ENCODE peak calls at places on chromosomes 16 and 17, in five cellular contexts. D is GM23338, L is trophoblast cell, G is MM.1S, Q is GM23248. J is an unnamed sample.
A peak's percentile ranks its signal among the peaks of the same experiment; 100 is the strongest.

GRCh38 chr17:61427567-61427966 is 24.7 kb upstream of the TBX4 start:
- DNase-seq in D (no peak), L (no peak), G (no peak), Q (no peak), J (no peak)

GRCh38 chr16:73616186-73616585 is 568.3 kb upstream of the ZFHX3 start:
- DNase-seq in D (peak; percentile 66), L (no peak), G (peak; percentile 22), Q (no peak), J (no peak)

GRCh38 chr17:9644910-9645751 is at the start of gene USP43:
- DNase-seq in D (peak; percentile 79), L (peak; percentile 90), G (no peak), Q (peak; percentile 31), J (no peak)

GRCh38 chr16:58128721-58129096 is 472 bp downstream of the CFAP20 start:
- DNase-seq in D (peak; percentile 55), L (no peak), G (peak; percentile 44), Q (peak; percentile 39), J (no peak)

GRCh38 chr17:30920683-30921543 is 832 bp upstream of the ADAP2 start:
- DNase-seq in D (no peak), L (peak; percentile 99), G (no peak), Q (peak; percentile 14), J (no peak)

GRCh38 chr16:56673916-56674315 is 4.3 kb downstream of the MT1H start:
- DNase-seq in D (peak; percentile 66), L (peak; percentile 65), G (peak; percentile 11), Q (peak; percentile 57), J (no peak)

GRCh38 chr16:85746431-85747227 is 4.3 kb downstream of the C16orf74 start:
- DNase-seq in D (no peak), L (peak; percentile 94), G (no peak), Q (peak; percentile 80), J (peak; percentile 32)

GRCh38 chr17:76812248-76812647 is 56.0 kb upstream of the MGAT5B start:
- DNase-seq in D (no peak), L (no peak), G (no peak), Q (no peak), J (no peak)

GRCh38 chr17:80791758-80792284 is 199.8 kb upstream of the CHMP6 start:
- DNase-seq in D (no peak), L (peak; percentile 53), G (no peak), Q (peak; percentile 97), J (peak; percentile 94)

GRCh38 chr17:80523054-80523744 is 21.4 kb upstream of the RPTOR start:
- DNase-seq in D (no peak), L (no peak), G (no peak), Q (no peak), J (no peak)

GRCh38 chr16:490768-491167 is 36.7 kb upstream of the CAPN15 start:
- DNase-seq in D (no peak), L (no peak), G (no peak), Q (no peak), J (no peak)

GRCh38 chr17:77580956-77581355 is 377.5 kb upstream of the TNRC6C start:
- DNase-seq in D (no peak), L (no peak), G (no peak), Q (no peak), J (no peak)

GRCh38 chr16:89366561-89367537 is 123.5 kb downstream of the ANKRD11 start:
- DNase-seq in D (no peak), L (no peak), G (no peak), Q (no peak), J (no peak)

GRCh38 chr17:7673239-7673638 is 14.1 kb downstream of the TP53 start:
- DNase-seq in D (peak; percentile 85), L (peak; percentile 21), G (peak; percentile 41), Q (no peak), J (no peak)

GRCh38 chr17:77778636-77779524 is 179.6 kb upstream of the TNRC6C start:
- DNase-seq in D (no peak), L (no peak), G (no peak), Q (peak; percentile 21), J (peak; percentile 2)

GRCh38 chr16:70747703-70748631 is 53.0 kb downstream of the VAC14 start:
- DNase-seq in D (no peak), L (peak; percentile 99), G (no peak), Q (no peak), J (peak; percentile 48)

GRCh38 chr17:56436142-56436541 is 157.4 kb upstream of the NOG start:
- DNase-seq in D (no peak), L (peak; percentile 42), G (no peak), Q (no peak), J (no peak)

GRCh38 chr17:82553210-82553930 is 33.8 kb downstream of the FOXK2 start:
- DNase-seq in D (peak; percentile 50), L (no peak), G (no peak), Q (no peak), J (no peak)

GRCh38 chr17:1787301-1787902 is 25.5 kb downstream of the SERPINF1 start:
- DNase-seq in D (no peak), L (peak; percentile 56), G (no peak), Q (peak; percentile 97), J (peak; percentile 92)

GRCh38 chr16:86026136-86026905 is 127.4 kb downstream of the IRF8 start:
- DNase-seq in D (no peak), L (no peak), G (no peak), Q (no peak), J (no peak)

GRCh38 chr17:83171661-83172060 is 92.3 kb downstream of the METRNL start:
- DNase-seq in D (no peak), L (no peak), G (no peak), Q (peak; percentile 83), J (no peak)

GRCh38 chr16:1944612-1945199 is 1.7 kb upstream of the MSRB1 start:
- DNase-seq in D (no peak), L (no peak), G (no peak), Q (no peak), J (no peak)

GRCh38 chr16:1945559-1946391 is 2.8 kb upstream of the MSRB1 start:
- DNase-seq in D (no peak), L (peak; percentile 78), G (no peak), Q (no peak), J (no peak)

GRCh38 chr16:1947369-1947670 is 4.3 kb upstream of the MSRB1 start:
- DNase-seq in D (no peak), L (no peak), G (no peak), Q (no peak), J (no peak)

GRCh38 chr16:1949507-1949906 is 5.0 kb downstream of the RPL3L start:
- DNase-seq in D (no peak), L (no peak), G (no peak), Q (no peak), J (no peak)

GRCh38 chr16:1946495-1947368 is 3.7 kb upstream of the MSRB1 start:
- DNase-seq in D (peak; percentile 49), L (no peak), G (no peak), Q (no peak), J (no peak)
- H3K27ac ChIP-seq in D (no peak overlapping the region), L (no peak overlapping the region), G (no peak overlapping the region), Q (no peak overlapping the region), J (no peak overlapping the region)

GRCh38 chr16:66881964-66882508 is 1.7 kb downstream of the PDP2 start:
- DNase-seq in D (no peak), L (no peak), G (no peak), Q (no peak), J (no peak)
- H3K4me3 ChIP-seq in D (peak overlapping the region; percentile 96), L (no peak overlapping the region), G (no peak overlapping the region), Q (no peak overlapping the region), J (no peak overlapping the region)

GRCh38 chr17:44522883-44523671 is 19.9 kb upstream of the GPATCH8 start:
- DNase-seq in D (peak; percentile 94), L (peak; percentile 86), G (peak; percentile 78), Q (peak; percentile 86), J (no peak)

GRCh38 chr17:44523672-44523972 is 20.4 kb upstream of the GPATCH8 start:
- DNase-seq in D (no peak), L (no peak), G (no peak), Q (no peak), J (no peak)

DNA sequence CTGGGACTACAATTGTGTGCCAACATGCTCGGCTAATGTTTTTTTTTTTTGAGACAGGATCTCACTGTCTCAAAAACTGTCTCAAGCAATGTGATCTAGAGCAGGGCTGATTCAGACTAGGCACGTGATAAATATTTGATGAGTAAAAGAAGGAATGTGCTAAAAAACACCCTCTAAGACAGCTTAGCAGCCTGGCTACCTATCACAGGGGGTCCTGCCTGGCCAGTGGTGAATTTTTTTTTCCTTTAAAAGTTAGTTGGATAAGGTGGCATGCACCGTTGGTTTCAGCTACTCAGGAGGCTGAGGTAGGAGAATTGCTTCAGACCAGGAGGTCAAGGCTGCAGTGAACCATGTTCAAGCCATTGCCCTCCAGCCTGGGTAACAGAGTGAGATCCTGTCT is 14.8 kb upstream of the GPATCH8 start:
- DNase-seq in D (no peak), L (no peak), G (no peak), Q (peak; percentile 70), J (no peak)
- H2AFZ ChIP-seq in D (peak overlapping the region; percentile 7), L (no peak overlapping the region), G (no peak overlapping the region), Q (peak overlapping the region; percentile 15), J (no peak overlapping the region)

GRCh38 chr17:45318561-45319230 is 1.9 kb upstream of the MAP3K14 start:
- DNase-seq in D (no peak), L (peak; percentile 43), G (no peak), Q (no peak), J (no peak)
- H3K27ac ChIP-seq in D (no peak overlapping the region), L (no peak overlapping the region), G (no peak overlapping the region), Q (peak overlapping the region; percentile 95), J (peak overlapping the region; percentile 76)

GRCh38 chr16:4015275-4015990 is 100.8 kb downstream of the ADCY9 start:
- DNase-seq in D (no peak), L (peak; percentile 37), G (no peak), Q (no peak), J (peak; percentile 34)
- H3K4me3 ChIP-seq in D (no peak overlapping the region), L (no peak overlapping the region), G (no peak overlapping the region), Q (no peak overlapping the region), J (no peak overlapping the region)

DNA sequence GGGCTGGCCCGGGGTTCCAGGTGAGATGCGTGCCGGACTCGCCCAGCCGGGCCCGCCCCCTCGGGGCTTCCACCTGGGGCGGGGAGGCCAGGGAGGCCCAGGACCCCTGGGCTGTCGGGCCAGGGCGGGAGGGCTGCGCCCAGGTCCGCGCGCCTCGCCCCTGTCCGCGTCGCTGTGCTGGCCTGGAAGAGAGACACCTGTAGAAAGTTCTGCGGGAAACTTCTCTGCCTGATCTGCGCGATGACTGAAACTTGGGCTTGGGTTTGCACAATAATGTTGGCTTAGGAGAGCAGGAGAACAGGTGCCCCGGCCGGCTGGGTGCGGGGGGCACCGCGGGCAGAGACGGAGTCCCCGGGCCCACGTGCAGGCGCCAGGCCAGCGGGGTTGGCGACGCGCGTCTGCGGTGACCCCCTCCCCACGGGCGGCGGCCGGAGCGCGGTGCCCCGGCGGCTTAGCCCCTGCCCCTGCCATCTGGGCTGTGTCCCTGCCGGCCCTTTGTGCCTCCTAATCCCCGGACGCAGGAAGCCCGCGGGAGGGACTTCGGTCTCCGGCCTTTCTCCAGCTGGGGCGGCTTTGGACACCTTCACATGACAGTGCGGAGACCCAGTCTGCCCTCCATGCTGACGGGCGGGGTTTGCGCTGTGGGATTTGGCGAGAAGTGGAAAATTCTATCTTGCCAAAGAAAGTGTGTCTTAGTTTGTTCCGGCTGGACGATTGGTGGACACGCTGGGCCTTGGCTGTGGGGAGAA is 483 bp downstream of the LLGL2 start:
- DNase-seq in D (peak; percentile 67), L (peak; percentile 62), G (no peak), Q (no peak), J (no peak)
- H2AFZ ChIP-seq in D (peak overlapping the region; percentile 80), L (peak overlapping the region; percentile 54), G (peak overlapping the region; percentile 57), Q (no peak overlapping the region), J (no peak overlapping the region)

GRCh38 chr16:84369105-84369504 is 767 bp downstream of the ATP2C2 start:
- DNase-seq in D (peak; percentile 43), L (no peak), G (no peak), Q (no peak), J (no peak)
- H3K27ac ChIP-seq in D (no peak overlapping the region), L (no peak overlapping the region), G (no peak overlapping the region), Q (no peak overlapping the region), J (no peak overlapping the region)